ENCODE peak calls at places on chromosome 1, in seven cellular contexts. One of them, this sample, is unnamed.

GRCh38 chr1:235067396-235068154 is 61.1 kb downstream of the TOMM20 start:
- DNase-seq in pancreas: peak; percentile 86
- DNase-seq in ovary: no peak
- DNase-seq in adrenal gland: peak; percentile 83
- DNase-seq in CD4-positive, CD25-positive, alpha-beta regulatory T cell: no peak
- DNase-seq in SJSA1: peak; percentile 97
- DNase-seq in HCT116: peak; percentile 94
- DNase-seq in this sample: peak; percentile 91

GRCh38 chr1:20319456-20319855 is 28.8 kb downstream of the VWA5B1 start:
- DNase-seq in pancreas: no peak
- DNase-seq in ovary: no peak
- DNase-seq in adrenal gland: no peak
- DNase-seq in CD4-positive, CD25-positive, alpha-beta regulatory T cell: no peak
- DNase-seq in SJSA1: no peak
- DNase-seq in HCT116: no peak
- DNase-seq in this sample: no peak

GRCh38 chr1:150168960-150169565 is 19.3 kb downstream of the PLEKHO1 start:
- DNase-seq in pancreas: peak; percentile 76
- DNase-seq in ovary: peak; percentile 63
- DNase-seq in adrenal gland: peak; percentile 79
- DNase-seq in CD4-positive, CD25-positive, alpha-beta regulatory T cell: peak; percentile 30
- DNase-seq in SJSA1: peak; percentile 75
- DNase-seq in HCT116: peak; percentile 59
- DNase-seq in this sample: peak; percentile 63

GRCh38 chr1:229208481-229208880 is 62.4 kb upstream of the RAB4A start:
- DNase-seq in pancreas: no peak
- DNase-seq in ovary: no peak
- DNase-seq in adrenal gland: no peak
- DNase-seq in CD4-positive, CD25-positive, alpha-beta regulatory T cell: no peak
- DNase-seq in SJSA1: no peak
- DNase-seq in HCT116: no peak
- DNase-seq in this sample: no peak

GRCh38 chr1:99573431-99574217 is 72.3 kb upstream of the PALMD start:
- DNase-seq in pancreas: no peak
- DNase-seq in ovary: peak; percentile 19
- DNase-seq in adrenal gland: no peak
- DNase-seq in CD4-positive, CD25-positive, alpha-beta regulatory T cell: no peak
- DNase-seq in SJSA1: no peak
- DNase-seq in HCT116: no peak
- DNase-seq in this sample: no peak

GRCh38 chr1:205354259-205354904 is 2.3 kb downstream of the KLHDC8A start:
- DNase-seq in pancreas: no peak
- DNase-seq in ovary: peak; percentile 63
- DNase-seq in adrenal gland: peak; percentile 84
- DNase-seq in CD4-positive, CD25-positive, alpha-beta regulatory T cell: peak; percentile 63
- DNase-seq in SJSA1: peak; percentile 61
- DNase-seq in HCT116: peak; percentile 54
- DNase-seq in this sample: peak; percentile 53

GRCh38 chr1:19872190-19872589 is 10.0 kb upstream of the OTUD3 start:
- DNase-seq in pancreas: peak; percentile 66
- DNase-seq in ovary: no peak
- DNase-seq in adrenal gland: peak; percentile 35
- DNase-seq in CD4-positive, CD25-positive, alpha-beta regulatory T cell: no peak
- DNase-seq in SJSA1: no peak
- DNase-seq in HCT116: no peak
- DNase-seq in this sample: no peak

GRCh38 chr1:232923739-232924386 is 26.5 kb upstream of the NTPCR start:
- DNase-seq in pancreas: no peak
- DNase-seq in ovary: no peak
- DNase-seq in adrenal gland: no peak
- DNase-seq in CD4-positive, CD25-positive, alpha-beta regulatory T cell: peak; percentile 79
- DNase-seq in SJSA1: no peak
- DNase-seq in HCT116: no peak
- DNase-seq in this sample: no peak

GRCh38 chr1:205579711-205580110 is 52.1 kb downstream of the ELK4 start:
- DNase-seq in pancreas: no peak
- DNase-seq in ovary: no peak
- DNase-seq in adrenal gland: no peak
- DNase-seq in CD4-positive, CD25-positive, alpha-beta regulatory T cell: no peak
- DNase-seq in SJSA1: no peak
- DNase-seq in HCT116: no peak
- DNase-seq in this sample: no peak

DNA sequence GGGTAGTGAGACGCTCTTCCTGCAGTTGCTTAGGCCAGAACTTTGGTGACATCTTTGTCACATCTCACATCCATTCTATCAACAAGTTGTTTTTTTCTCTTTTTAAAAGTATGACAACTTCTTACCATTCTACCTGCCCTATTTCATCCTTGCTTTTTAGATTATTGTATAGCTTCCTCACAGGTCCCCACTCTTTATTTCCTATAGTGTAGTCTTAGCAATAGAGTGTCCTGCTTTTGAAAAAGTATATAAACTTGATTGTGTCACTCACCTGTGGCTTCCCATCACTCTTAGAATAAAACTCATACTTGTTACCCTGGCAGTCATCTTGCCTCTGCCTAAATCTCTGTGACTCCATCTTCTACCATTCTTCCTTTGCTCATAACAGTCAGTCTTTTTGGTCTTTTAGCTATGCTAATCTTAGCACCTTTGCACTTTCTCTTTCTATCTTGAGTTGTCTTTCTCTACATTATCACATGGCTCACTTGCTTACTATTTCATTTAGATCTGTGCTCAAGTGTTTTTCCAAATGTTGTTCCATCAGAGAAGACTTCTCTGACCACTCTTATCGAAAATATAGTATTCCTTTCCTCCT is 9.5 kb downstream of the CDC73 start:
- DNase-seq in pancreas: no peak
- DNase-seq in ovary: no peak
- DNase-seq in adrenal gland: no peak
- DNase-seq in CD4-positive, CD25-positive, alpha-beta regulatory T cell: no peak
- DNase-seq in SJSA1: no peak
- DNase-seq in HCT116: no peak
- DNase-seq in this sample: no peak
- H3K36me3 ChIP-seq in pancreas: no peaks in the 10 kb centered on the region
- H3K36me3 ChIP-seq in ovary: no peaks in the 10 kb centered on the region
- H3K36me3 ChIP-seq in adrenal gland: peaks cover 26% of the 10 kb centered on the region
- H3K36me3 ChIP-seq in CD4-positive, CD25-positive, alpha-beta regulatory T cell: peaks cover 56% of the 10 kb centered on the region
- H3K36me3 ChIP-seq in SJSA1: peaks cover 59% of the 10 kb centered on the region
- H3K36me3 ChIP-seq in HCT116: peaks cover 41% of the 10 kb centered on the region
- H3K36me3 ChIP-seq in this sample: peaks cover 17% of the 10 kb centered on the region

GRCh38 chr1:192024881-192025280 is 133.4 kb upstream of the RGS18 start:
- DNase-seq in pancreas: no peak
- DNase-seq in ovary: no peak
- DNase-seq in adrenal gland: no peak
- DNase-seq in CD4-positive, CD25-positive, alpha-beta regulatory T cell: no peak
- DNase-seq in SJSA1: no peak
- DNase-seq in HCT116: no peak
- DNase-seq in this sample: no peak

DNA sequence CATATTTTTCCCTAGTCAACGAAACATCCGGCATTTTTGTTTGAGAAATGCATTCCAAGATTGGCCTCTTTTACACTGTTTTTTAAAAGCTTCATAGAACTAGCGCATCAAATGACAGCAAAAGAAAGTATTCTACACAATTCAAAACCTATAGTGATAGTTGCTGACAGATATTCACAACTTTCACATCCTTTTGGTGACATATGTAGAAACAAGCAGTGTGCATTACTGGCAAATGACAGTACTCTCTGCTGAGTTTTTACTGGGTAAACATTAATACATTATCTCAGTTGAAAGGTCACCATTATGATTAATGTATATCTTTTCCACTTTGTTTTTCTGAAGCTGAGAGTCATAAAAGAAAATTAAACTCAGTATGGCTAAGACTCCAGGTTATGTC is 135.4 kb upstream of the RGS18 start:
- DNase-seq in pancreas: no peak
- DNase-seq in ovary: no peak
- DNase-seq in adrenal gland: no peak
- DNase-seq in CD4-positive, CD25-positive, alpha-beta regulatory T cell: no peak
- DNase-seq in SJSA1: no peak
- DNase-seq in HCT116: no peak
- DNase-seq in this sample: no peak
- H3K27ac ChIP-seq in pancreas: no peak overlapping the region
- H3K27ac ChIP-seq in ovary: no peak overlapping the region
- H3K27ac ChIP-seq in adrenal gland: no peak overlapping the region
- H3K27ac ChIP-seq in CD4-positive, CD25-positive, alpha-beta regulatory T cell: no peak overlapping the region
- H3K27ac ChIP-seq in SJSA1: no peak overlapping the region
- H3K27ac ChIP-seq in HCT116: no peak overlapping the region
- H3K27ac ChIP-seq in this sample: no peak overlapping the region

DNA sequence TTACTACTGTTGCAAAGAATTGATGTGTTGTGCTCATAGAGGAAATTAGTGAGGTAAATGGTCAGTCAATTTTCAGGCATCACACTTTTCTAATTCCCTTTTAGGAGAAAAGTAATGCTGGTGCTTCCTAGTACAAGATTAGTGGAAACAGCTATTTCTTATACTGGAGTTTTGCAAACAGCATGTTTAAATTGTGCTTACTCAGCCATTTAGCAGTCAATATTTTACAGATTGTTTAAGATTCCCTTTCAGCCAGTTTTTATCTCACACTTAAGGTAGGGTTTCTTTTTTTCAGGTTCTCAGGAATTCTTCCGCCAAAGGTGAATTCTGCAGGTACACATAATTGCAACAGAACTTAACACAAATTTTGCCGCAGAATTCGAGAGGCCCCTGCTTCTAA is 10.9 kb downstream of the SRRM1 start:
- DNase-seq in pancreas: no peak
- DNase-seq in ovary: no peak
- DNase-seq in adrenal gland: no peak
- DNase-seq in CD4-positive, CD25-positive, alpha-beta regulatory T cell: no peak
- DNase-seq in SJSA1: no peak
- DNase-seq in HCT116: no peak
- DNase-seq in this sample: no peak
- H3K36me3 ChIP-seq in pancreas: peaks cover 70% of the 10 kb centered on the region
- H3K36me3 ChIP-seq in ovary: no peaks in the 10 kb centered on the region
- H3K36me3 ChIP-seq in adrenal gland: peaks cover 98% of the 10 kb centered on the region
- H3K36me3 ChIP-seq in CD4-positive, CD25-positive, alpha-beta regulatory T cell: peaks cover 98% of the 10 kb centered on the region
- H3K36me3 ChIP-seq in SJSA1: peaks cover 98% of the 10 kb centered on the region
- H3K36me3 ChIP-seq in HCT116: peaks cover 90% of the 10 kb centered on the region
- H3K36me3 ChIP-seq in this sample: peaks cover 63% of the 10 kb centered on the region

GRCh38 chr1:182407724-182408123 is 7.3 kb upstream of the TEDDM1 start:
- DNase-seq in pancreas: no peak
- DNase-seq in ovary: no peak
- DNase-seq in adrenal gland: no peak
- DNase-seq in CD4-positive, CD25-positive, alpha-beta regulatory T cell: no peak
- DNase-seq in SJSA1: no peak
- DNase-seq in HCT116: no peak
- DNase-seq in this sample: no peak
- H3K27ac ChIP-seq in pancreas: no peak overlapping the region
- H3K27ac ChIP-seq in ovary: no peak overlapping the region
- H3K27ac ChIP-seq in adrenal gland: no peak overlapping the region
- H3K27ac ChIP-seq in CD4-positive, CD25-positive, alpha-beta regulatory T cell: no peak overlapping the region
- H3K27ac ChIP-seq in SJSA1: no peak overlapping the region
- H3K27ac ChIP-seq in HCT116: no peak overlapping the region
- H3K27ac ChIP-seq in this sample: no peak overlapping the region

GRCh38 chr1:154582885-154583284 is 15.3 kb downstream of the CHRNB2 start:
- DNase-seq in pancreas: no peak
- DNase-seq in ovary: no peak
- DNase-seq in adrenal gland: no peak
- DNase-seq in CD4-positive, CD25-positive, alpha-beta regulatory T cell: no peak
- DNase-seq in SJSA1: no peak
- DNase-seq in HCT116: no peak
- DNase-seq in this sample: no peak

GRCh38 chr1:154586641-154587040 is 19.1 kb downstream of the CHRNB2 start:
- DNase-seq in pancreas: no peak
- DNase-seq in ovary: no peak
- DNase-seq in adrenal gland: no peak
- DNase-seq in CD4-positive, CD25-positive, alpha-beta regulatory T cell: no peak
- DNase-seq in SJSA1: no peak
- DNase-seq in HCT116: no peak
- DNase-seq in this sample: no peak

GRCh38 chr1:154586231-154586630 is 18.7 kb downstream of the CHRNB2 start:
- DNase-seq in pancreas: no peak
- DNase-seq in ovary: no peak
- DNase-seq in adrenal gland: no peak
- DNase-seq in CD4-positive, CD25-positive, alpha-beta regulatory T cell: no peak
- DNase-seq in SJSA1: no peak
- DNase-seq in HCT116: no peak
- DNase-seq in this sample: no peak

GRCh38 chr1:154583691-154584212 is 16.2 kb downstream of the CHRNB2 start:
- DNase-seq in pancreas: no peak
- DNase-seq in ovary: peak; percentile 63
- DNase-seq in adrenal gland: no peak
- DNase-seq in CD4-positive, CD25-positive, alpha-beta regulatory T cell: no peak
- DNase-seq in SJSA1: no peak
- DNase-seq in HCT116: no peak
- DNase-seq in this sample: no peak

GRCh38 chr1:154584267-154584994 is 16.9 kb downstream of the CHRNB2 start:
- DNase-seq in pancreas: no peak
- DNase-seq in ovary: no peak
- DNase-seq in adrenal gland: no peak
- DNase-seq in CD4-positive, CD25-positive, alpha-beta regulatory T cell: no peak
- DNase-seq in SJSA1: no peak
- DNase-seq in HCT116: no peak
- DNase-seq in this sample: no peak
- H3K36me3 ChIP-seq in pancreas: peaks cover 68% of the 10 kb centered on the region
- H3K36me3 ChIP-seq in ovary: peaks cover 3% of the 10 kb centered on the region
- H3K36me3 ChIP-seq in adrenal gland: peaks cover 99% of the 10 kb centered on the region
- H3K36me3 ChIP-seq in CD4-positive, CD25-positive, alpha-beta regulatory T cell: peaks cover 97% of the 10 kb centered on the region
- H3K36me3 ChIP-seq in SJSA1: peaks cover 97% of the 10 kb centered on the region
- H3K36me3 ChIP-seq in HCT116: peaks cover 78% of the 10 kb centered on the region
- H3K36me3 ChIP-seq in this sample: peaks cover 82% of the 10 kb centered on the region

This sample was measured in lung.